ENCODE peak calls at places on chromosomes 6 and 20, in five cellular contexts. I is AG09309, W is B cell, E is GM20000, H is tibial nerve. R is an unnamed sample.

GRCh38 chr6:127205031-127205430 is 61.6 kb upstream of the RNF146 start:
- DNase-seq in H (no peak), E (no peak), I (no peak), W (no peak), R (no peak)

GRCh38 chr6:107418118-107418517 is 41.2 kb downstream of the PDSS2 start:
- DNase-seq in E (peak), I (no peak), H (no peak), W (no peak), R (peak)

GRCh38 chr6:39941138-39941537 is 6.9 kb upstream of the MOCS1 start:
- DNase-seq in E (no peak), I (no peak), W (no peak), H (no peak), R (no peak)

GRCh38 chr6:142013286-142013685 is 119.4 kb upstream of the GJE1 start:
- DNase-seq in E (no peak), I (peak), H (no peak), W (no peak), R (no peak)

GRCh38 chr6:84685983-84686584 is 78.3 kb downstream of the TBX18 start:
- DNase-seq in I (no peak), E (no peak), W (no peak), H (no peak), R (peak)

GRCh38 chr6:1930356-1930755 is 315.0 kb downstream of the GMDS start:
- DNase-seq in H (no peak), I (no peak), E (no peak), W (no peak), R (no peak)

GRCh38 chr20:18272451-18272850 is 15.9 kb upstream of the ZNF133 start:
- DNase-seq in H (peak), W (no peak), E (no peak), I (no peak), R (no peak)

GRCh38 chr6:107495196-107495643 is 5.3 kb downstream of the SOBP start:
- DNase-seq in H (no peak), E (no peak), I (no peak), W (no peak), R (no peak)

GRCh38 chr6:167720456-167721285 is 106.0 kb upstream of the AFDN start:
- DNase-seq in H (no peak), E (no peak), I (no peak), W (no peak), R (no peak)

GRCh38 chr20:35660122-35660937 is 4.4 kb downstream of the CPNE1 start:
- DNase-seq in H (no peak), I (no peak), E (no peak), W (no peak), R (no peak)

GRCh38 chr20:43914286-43914685 is 366 bp upstream of the TOX2 start:
- DNase-seq in W (no peak), E (no peak), I (no peak), H (no peak), R (no peak)

GRCh38 chr20:50242863-50243609 is 52.4 kb downstream of the CEBPB start:
- DNase-seq in E (no peak), W (no peak), H (peak), I (no peak), R (no peak)

DNA sequence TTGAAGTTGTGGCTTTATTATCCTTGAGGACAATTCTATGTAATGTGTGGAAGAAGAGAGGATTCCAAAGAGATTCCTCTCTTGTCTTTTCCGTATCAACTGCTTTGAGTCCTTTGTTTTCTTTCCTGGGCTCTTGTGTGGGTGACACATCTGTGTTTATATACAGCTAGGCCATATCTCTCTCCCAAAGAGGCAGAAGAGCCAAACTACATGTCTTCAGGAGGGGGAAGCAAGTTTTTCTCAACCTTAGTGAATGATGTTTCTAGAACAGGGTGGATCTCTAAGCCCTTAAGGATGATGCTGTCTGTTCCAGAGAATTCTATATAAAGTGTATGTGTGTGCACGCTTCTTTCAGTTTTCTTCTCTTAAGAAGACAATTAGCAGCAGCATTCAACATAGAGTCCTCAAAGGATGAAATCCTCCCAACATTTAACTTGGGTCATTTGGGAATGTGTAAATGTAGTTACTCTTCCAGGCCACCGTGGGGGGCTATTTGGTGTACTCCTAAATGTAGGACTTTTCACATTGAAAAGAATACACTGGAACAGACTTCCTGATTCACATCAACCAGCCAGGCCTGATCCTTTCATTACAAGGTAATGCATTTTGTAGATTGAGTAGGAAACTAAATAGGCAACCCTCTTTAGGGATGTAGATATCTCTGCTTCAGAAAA is 92.8 kb upstream of the EEF1E1 start:
- DNase-seq in W (no peak), H (no peak), E (no peak), I (no peak), R (no peak)
- TF ChIP-seq CTCF in W (no peak), H (no peak), E (no peak), I (no peak), R (no peak)

DNA sequence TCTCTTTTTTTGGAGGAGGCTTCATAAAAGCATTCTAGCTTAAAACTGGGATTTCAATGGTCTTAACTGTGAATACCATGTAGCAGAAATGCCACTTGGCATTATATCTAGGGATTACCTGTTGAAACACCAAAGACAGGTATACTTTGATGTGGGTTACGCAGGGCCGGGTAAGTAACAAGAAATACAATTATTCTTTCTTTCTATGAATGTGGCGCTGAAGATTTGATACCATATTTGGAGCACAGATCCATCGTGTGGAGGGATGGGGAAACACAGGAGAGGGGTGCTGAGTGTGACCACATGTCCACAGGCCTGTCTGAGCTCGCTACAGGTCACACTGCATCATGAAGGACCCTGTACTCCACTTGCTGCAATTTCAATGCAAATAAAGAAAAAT is 257.8 kb downstream of the GMPR start:
- DNase-seq in H (no peak), W (no peak), I (no peak), E (no peak), R (no peak)
- TF ChIP-seq CTCF in H (no peak), W (no peak), I (no peak), E (no peak), R (no peak)

GRCh38 chr20:33224399-33224798 is 7.2 kb downstream of the BPIFA3 start:
- DNase-seq in W (no peak), E (no peak), I (no peak), H (no peak), R (no peak)
- TF ChIP-seq CTCF in W (no peak), E (no peak), I (no peak), H (no peak), R (no peak)

DNA sequence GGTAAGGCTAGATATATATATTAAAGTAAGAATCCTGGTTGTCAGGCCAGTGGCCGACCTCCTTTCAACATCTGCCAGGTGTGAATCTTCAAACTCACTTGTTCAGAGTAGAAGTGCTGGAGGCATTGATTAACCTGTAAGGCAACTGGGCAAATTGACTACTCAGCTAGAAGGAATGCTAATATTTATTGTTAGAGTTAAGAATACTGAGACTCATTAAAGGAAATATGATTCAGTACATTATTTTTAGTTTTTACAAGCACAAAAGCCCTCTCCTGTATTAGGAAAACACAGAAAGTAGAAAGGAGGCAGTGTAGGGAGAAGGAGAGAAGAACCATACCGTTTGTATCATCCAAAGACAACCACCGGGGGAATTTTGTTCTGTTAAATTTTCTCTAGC is 53.5 kb downstream of the RIPOR2 start:
- DNase-seq in I (no peak), H (no peak), W (no peak), E (no peak), R (no peak)
- TF ChIP-seq CTCF in I (no peak), H (no peak), W (no peak), E (no peak), R (no peak)

DNA sequence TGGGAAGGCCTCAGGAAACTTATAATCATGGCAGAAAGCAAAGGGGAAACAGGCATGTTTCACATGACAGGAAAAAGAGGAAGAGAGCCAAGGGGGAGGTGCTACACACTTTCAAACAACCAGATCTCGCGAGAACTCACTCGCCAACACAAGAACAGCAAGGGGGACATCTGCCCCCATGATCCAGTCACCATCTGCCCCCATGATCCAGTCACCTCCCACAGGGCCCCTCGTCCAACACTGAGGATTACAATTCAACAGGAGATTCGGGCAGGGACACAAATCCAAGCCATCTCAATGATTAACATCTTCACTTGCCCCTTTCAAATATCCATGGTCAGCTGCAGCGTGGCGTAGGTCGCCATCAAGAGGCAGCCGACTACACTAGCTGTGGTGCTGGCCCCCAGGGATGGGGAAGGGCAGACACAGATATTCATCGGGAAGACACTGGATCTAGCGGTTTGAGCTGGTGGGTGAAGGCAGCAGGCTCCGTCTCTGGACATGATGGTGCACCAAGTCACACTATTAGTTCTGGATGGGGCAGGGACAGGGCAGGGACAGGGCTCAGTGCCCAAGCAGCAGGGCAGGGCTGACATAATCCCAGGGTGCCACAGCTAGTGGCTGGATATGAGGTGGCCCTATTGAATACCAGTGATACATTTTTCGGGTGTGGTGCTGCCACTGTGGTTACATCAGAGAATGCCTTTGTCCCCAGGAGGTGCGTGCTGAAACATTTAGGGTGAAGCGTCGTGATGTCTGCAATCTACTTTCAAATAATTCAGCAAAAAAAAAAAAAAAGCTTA is 31.6 kb downstream of the TUBB2B start:
- DNase-seq in I (no peak), H (no peak), W (no peak), E (no peak), R (no peak)
- TF ChIP-seq CTCF in I (no peak), H (no peak), W (no peak), E (no peak), R (no peak)

GRCh38 chr6:51398793-51399192 is 580.1 kb downstream of the TFAP2B start:
- DNase-seq in I (no peak), E (no peak), W (no peak), H (no peak), R (no peak)
- TF ChIP-seq CTCF in I (no peak), E (no peak), W (no peak), H (no peak), R (no peak)